ENCODE peak calls at places on chromosomes 11 and 22, in five cellular contexts. Q, K, G, F and I are unnamed samples.
A peak's percentile ranks its signal among the peaks of the same experiment; 100 is the strongest.

GRCh38 chr11:28539239-28540025 is 431.2 kb downstream of the METTL15 start:
- DNase-seq in Q (no peak), K (no peak), G (peak; percentile 33), F (no peak), I (no peak)

GRCh38 chr22:46984751-46985506 is 222.5 kb downstream of the TBC1D22A start:
- DNase-seq in Q (no peak), K (no peak), G (peak; percentile 84), F (no peak), I (no peak)

GRCh38 chr11:47166368-47166767 is 10.3 kb downstream of the ARFGAP2 start:
- DNase-seq in Q (no peak), K (no peak), G (no peak), F (no peak), I (no peak)

GRCh38 chr11:86869966-86870570 is 69.7 kb downstream of the PRSS23 start:
- DNase-seq in Q (peak; percentile 54), K (peak; percentile 23), G (peak; percentile 47), F (no peak), I (peak; percentile 13)

GRCh38 chr22:37094239-37094638 is 15.3 kb downstream of the TMPRSS6 start:
- DNase-seq in Q (no peak), K (no peak), G (no peak), F (no peak), I (no peak)

GRCh38 chr11:82792319-82792718 is 58.7 kb upstream of the FAM181B start:
- DNase-seq in Q (no peak), K (no peak), G (no peak), F (no peak), I (no peak)

GRCh38 chr11:82403640-82404305 is 329.9 kb downstream of the FAM181B start:
- DNase-seq in Q (no peak), K (no peak), G (no peak), F (no peak), I (no peak)

GRCh38 chr11:27700351-27701261 is at the start of gene BDNF:
- DNase-seq in Q (no peak), K (no peak), G (peak; percentile 63), F (no peak), I (no peak)

GRCh38 chr22:37017356-37017755 is 1.9 kb downstream of the TST start:
- DNase-seq in Q (no peak), K (no peak), G (no peak), F (no peak), I (no peak)

GRCh38 chr11:2135018-2135569 is 4.1 kb downstream of the IGF2 start:
- DNase-seq in Q (no peak), K (no peak), G (no peak), F (no peak), I (no peak)

GRCh38 chr22:20904008-20904979 is 12.9 kb upstream of the CRKL start:
- DNase-seq in Q (no peak), K (no peak), G (peak; percentile 96), F (no peak), I (no peak)

GRCh38 chr22:49368976-49369725 is 458.5 kb downstream of the BRD1 start:
- DNase-seq in Q (peak; percentile 34), K (no peak), G (no peak), F (no peak), I (no peak)

GRCh38 chr22:47552541-47553205 is 790.2 kb downstream of the TBC1D22A start:
- DNase-seq in Q (no peak), K (no peak), G (no peak), F (no peak), I (no peak)

GRCh38 chr11:14357843-14358728 is 897 bp downstream of the RRAS2 start:
- DNase-seq in Q (peak; percentile 52), K (peak; percentile 32), G (peak; percentile 74), F (peak; percentile 39), I (no peak)

GRCh38 chr11:14360976-14361375 is 2.0 kb upstream of the RRAS2 start:
- DNase-seq in Q (no peak), K (no peak), G (no peak), F (no peak), I (no peak)

GRCh38 chr11:14356342-14356741 is 2.6 kb downstream of the RRAS2 start:
- DNase-seq in Q (no peak), K (no peak), G (no peak), F (no peak), I (no peak)

GRCh38 chr11:14359573-14360031 is 619 bp upstream of the RRAS2 start:
- DNase-seq in Q (no peak), K (no peak), G (no peak), F (no peak), I (no peak)

DNA sequence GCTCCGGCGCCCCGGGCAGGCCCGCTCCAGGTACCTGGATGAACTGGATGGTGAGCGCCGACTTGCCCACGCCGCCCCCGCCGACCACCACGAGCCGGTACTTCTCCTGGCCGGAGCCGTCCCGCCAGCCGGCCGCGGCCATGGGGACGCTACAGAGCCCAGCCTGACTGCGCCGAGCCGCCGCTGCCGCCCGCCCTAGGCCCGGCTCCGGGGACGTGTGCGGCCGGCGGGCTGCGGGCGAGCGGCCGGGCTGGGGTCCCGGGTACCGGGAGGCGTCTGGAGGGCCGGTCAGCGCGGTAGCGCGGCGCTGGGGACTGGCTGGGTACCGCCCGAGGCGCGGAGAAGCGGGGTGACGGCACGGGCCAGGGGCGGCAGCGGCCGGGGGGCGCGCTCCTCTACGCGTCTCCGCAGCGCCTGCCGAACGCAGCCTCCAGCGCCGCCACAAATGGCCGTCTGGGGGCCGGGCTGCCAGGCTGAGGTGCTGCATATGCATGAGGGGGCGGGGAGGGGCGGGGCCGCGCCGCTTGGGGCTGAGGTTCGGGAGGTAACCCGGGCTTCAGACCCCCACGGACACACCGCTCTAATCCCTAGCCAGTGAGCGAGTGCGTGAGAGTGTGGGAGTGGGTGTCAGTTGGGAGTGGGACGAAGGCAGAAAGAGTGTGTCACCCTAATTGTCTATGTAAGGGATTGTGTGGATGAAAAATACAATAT is at the start of gene RRAS2:
- DNase-seq in Q (peak; percentile 61), K (peak; percentile 80), G (peak; percentile 77), F (peak; percentile 71), I (no peak)
- TF ChIP-seq CTCF in Q (no peak), K (no peak), G (no peak), F (no peak), I (no peak)

GRCh38 chr22:31120642-31121041 is 2.1 kb upstream of the INPP5J start:
- DNase-seq in Q (no peak), K (no peak), G (no peak), F (no peak), I (no peak)
- TF ChIP-seq CTCF in Q (no peak), K (no peak), G (no peak), F (no peak), I (no peak)

GRCh38 chr22:17998913-17999312 is 25.4 kb downstream of the MICAL3 start:
- DNase-seq in Q (no peak), K (no peak), G (no peak), F (no peak), I (no peak)

GRCh38 chr22:18000441-18001039 is 23.8 kb downstream of the MICAL3 start:
- DNase-seq in Q (no peak), K (peak; percentile 15), G (no peak), F (no peak), I (no peak)

GRCh38 chr22:17997456-17997855 is 26.9 kb downstream of the MICAL3 start:
- DNase-seq in Q (no peak), K (no peak), G (peak; percentile 57), F (no peak), I (no peak)

GRCh38 chr22:17999851-18000250 is 24.5 kb downstream of the MICAL3 start:
- DNase-seq in Q (no peak), K (no peak), G (no peak), F (no peak), I (no peak)

GRCh38 chr22:18001040-18001893 is 23.1 kb downstream of the MICAL3 start:
- DNase-seq in Q (peak; percentile 87), K (peak; percentile 47), G (peak; percentile 98), F (peak; percentile 73), I (peak; percentile 65)
- TF ChIP-seq CTCF in Q (peak; percentile 33), K (peak; percentile 31), G (peak; percentile 42), F (peak; percentile 46), I (peak; percentile 28)

DNA sequence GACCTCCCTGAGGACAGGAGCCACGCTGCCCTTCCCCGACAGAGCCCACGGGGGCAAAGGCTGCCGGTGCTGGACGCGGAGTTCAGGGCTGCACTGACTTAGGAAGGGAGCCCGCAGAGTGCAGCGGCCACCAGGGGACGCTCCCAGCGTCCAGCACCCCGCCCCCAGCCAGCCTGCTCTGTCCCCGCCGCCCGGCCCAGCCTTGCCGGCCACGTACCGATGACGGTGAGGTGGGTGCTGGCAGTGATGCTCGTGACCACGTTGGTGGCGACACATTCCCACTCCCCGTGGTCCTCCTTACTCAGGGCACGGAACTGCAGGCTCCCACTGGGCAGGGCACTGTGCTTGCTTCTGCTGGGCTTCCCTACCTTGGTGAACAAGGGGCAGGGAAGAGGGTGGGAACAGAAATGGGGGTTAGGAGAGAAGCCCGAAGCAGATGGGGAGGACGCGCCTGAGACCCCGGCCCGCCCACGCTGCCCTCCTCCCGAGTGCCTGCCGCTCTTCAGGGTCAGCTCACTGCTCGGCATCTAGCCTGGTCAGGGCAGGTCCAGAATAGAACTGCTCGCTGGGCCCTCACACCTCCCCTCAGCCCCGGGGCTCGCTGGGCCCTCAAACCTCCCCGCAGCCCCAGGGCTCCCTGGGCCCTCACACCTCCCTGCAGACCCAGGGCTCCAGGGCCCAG is 25.9 kb downstream of the IGSF9B start:
- DNase-seq in Q (no peak), K (no peak), G (no peak), F (no peak), I (no peak)
- TF ChIP-seq CTCF in Q (peak; percentile 9), K (no peak), G (no peak), F (peak; percentile 21), I (peak; percentile 39)

GRCh38 chr11:126122863-126123262 is 60.2 kb upstream of the CDON start:
- DNase-seq in Q (no peak), K (no peak), G (no peak), F (no peak), I (no peak)

GRCh38 chr11:126115253-126115540 is 52.5 kb upstream of the CDON start:
- DNase-seq in Q (peak; percentile 69), K (no peak), G (no peak), F (no peak), I (peak; percentile 43)

GRCh38 chr11:126121316-126121715 is 58.6 kb upstream of the CDON start:
- DNase-seq in Q (no peak), K (no peak), G (no peak), F (no peak), I (no peak)

GRCh38 chr11:126115820-126116319 is 53.2 kb upstream of the CDON start:
- DNase-seq in Q (peak; percentile 82), K (no peak), G (peak; percentile 87), F (no peak), I (peak; percentile 68)

DNA sequence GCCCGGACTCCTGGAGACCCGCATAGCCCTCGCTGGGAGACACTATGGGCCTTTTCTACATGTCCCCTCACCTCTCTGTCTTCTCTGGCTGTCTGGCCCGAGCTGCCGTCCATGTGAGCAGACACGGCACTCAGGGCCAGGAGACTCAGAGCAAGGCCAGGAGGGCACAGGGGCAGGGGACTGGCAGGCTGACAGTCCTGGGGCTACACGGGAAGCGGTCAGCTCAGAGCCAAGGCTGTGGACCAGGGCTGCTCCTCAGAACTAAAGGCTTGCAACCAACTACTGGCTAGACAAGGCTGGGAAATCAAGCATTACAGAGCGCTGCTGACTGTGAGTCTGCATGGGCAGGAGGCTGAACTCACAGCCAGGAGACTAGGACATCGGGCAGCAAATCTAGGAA is 56.1 kb upstream of the CDON start:
- DNase-seq in Q (no peak), K (no peak), G (no peak), F (no peak), I (no peak)
- TF ChIP-seq CTCF in Q (no peak), K (no peak), G (no peak), F (no peak), I (no peak)